ENCODE peak calls at places on chromosomes 2 and 18, in seven cellular contexts. A, K, O, B, W, R and X are unnamed samples.

GRCh38 chr18:57806891-57807280 is 3.8 kb upstream of the ATP8B1 start:
- DNase-seq in A (peak; percentile 85), K (no peak), O (no peak), B (no peak), W (no peak), R (no peak), X (no peak)

GRCh38 chr2:45000921-45001628 is 8.2 kb downstream of the SIX2 start:
- DNase-seq in A (no peak), K (no peak), O (peak; percentile 57), B (no peak), W (no peak), R (no peak), X (no peak)

GRCh38 chr18:9787716-9788115 is 79.6 kb downstream of the RAB31 start:
- DNase-seq in A (no peak), K (no peak), O (no peak), B (no peak), W (no peak), R (no peak), X (no peak)

GRCh38 chr2:100178085-100178788 is 35.8 kb upstream of the AFF3 start:
- DNase-seq in A (peak; percentile 90), K (no peak), O (peak; percentile 98), B (no peak), W (no peak), R (no peak), X (no peak)

GRCh38 chr2:31335921-31336570 is 78.5 kb downstream of the XDH start:
- DNase-seq in A (peak; percentile 14), K (no peak), O (peak; percentile 93), B (no peak), W (no peak), R (no peak), X (peak; percentile 73)

GRCh38 chr2:26472821-26473655 is 4.9 kb downstream of the OTOF start:
- DNase-seq in A (no peak), K (no peak), O (no peak), B (no peak), W (no peak), R (no peak), X (no peak)

GRCh38 chr2:202608142-202608852 is 26.5 kb upstream of the FAM117B start:
- DNase-seq in A (no peak), K (no peak), O (no peak), B (no peak), W (no peak), R (no peak), X (no peak)

GRCh38 chr2:95315801-95316411 is 18.8 kb downstream of the KCNIP3 start:
- DNase-seq in A (peak; percentile 99), K (peak; percentile 89), O (no peak), B (no peak), W (no peak), R (no peak), X (no peak)

GRCh38 chr2:98448441-98449145 is 3.9 kb downstream of the INPP4A start:
- DNase-seq in A (no peak), K (no peak), O (no peak), B (no peak), W (no peak), R (no peak), X (no peak)

GRCh38 chr2:170456914-170457313 is 258.2 kb upstream of the SP5 start:
- DNase-seq in A (peak; percentile 37), K (no peak), O (no peak), B (no peak), W (no peak), R (no peak), X (no peak)

GRCh38 chr2:170457742-170458141 is 257.4 kb upstream of the SP5 start:
- DNase-seq in A (no peak), K (no peak), O (no peak), B (no peak), W (no peak), R (no peak), X (no peak)

GRCh38 chr2:170455617-170456426 is 259.3 kb upstream of the SP5 start:
- DNase-seq in A (peak; percentile 12), K (no peak), O (no peak), B (no peak), W (no peak), R (no peak), X (no peak)

GRCh38 chr2:170449034-170449433 is 266.1 kb upstream of the SP5 start:
- DNase-seq in A (peak; percentile 71), K (no peak), O (no peak), B (no peak), W (no peak), R (no peak), X (no peak)

DNA sequence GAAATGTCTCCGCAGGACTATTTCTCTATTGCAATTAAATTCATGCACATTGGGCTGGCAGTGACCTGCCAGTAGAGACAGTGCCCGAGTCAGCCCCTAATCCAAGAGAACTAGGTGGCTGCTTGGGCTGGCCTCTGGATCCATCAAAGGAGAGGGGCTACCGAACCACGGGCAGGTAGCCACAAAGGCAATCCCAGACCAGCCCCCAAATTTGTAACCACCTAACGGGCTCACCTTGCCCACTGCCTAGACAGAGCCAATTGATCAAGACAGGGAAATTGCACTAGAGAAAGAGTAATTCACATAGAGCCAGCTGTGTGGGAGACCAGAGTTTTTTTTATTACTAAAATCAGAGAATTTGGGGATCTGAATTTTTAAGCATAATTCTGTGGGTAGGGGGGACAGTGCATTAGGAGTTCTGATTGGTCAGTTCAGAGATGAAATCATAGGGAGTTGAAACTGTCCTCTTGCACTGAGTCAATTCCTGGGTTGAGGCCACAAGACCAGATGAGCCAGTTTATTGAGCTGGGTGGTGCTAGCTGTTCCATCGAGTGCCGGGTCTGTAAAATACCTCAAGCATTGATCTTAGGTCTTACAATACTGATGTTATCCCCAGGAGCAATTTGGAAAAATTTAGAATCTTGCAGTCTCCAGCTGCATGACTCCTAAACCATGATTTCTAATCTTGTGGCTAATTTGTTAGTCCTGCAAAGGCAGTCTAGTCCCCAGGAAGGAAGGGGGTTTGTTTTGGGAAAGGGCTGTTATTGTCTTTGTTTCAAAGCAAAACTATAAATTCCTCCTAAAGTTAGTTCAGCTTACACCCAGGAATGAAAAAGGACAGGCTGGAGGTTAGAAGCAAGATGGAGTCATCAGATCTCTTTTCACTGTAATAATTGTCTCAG is 260.4 kb upstream of the SP5 start:
- DNase-seq in A (peak; percentile 55), K (no peak), O (no peak), B (no peak), W (no peak), R (no peak), X (no peak)
- H3K27ac ChIP-seq in A (no peak overlapping the region), K (no peak overlapping the region), O (no peak overlapping the region), B (no peak overlapping the region), W (no peak overlapping the region), R (no peak overlapping the region), X (no peak overlapping the region)

GRCh38 chr2:182360663-182361260 is 66.1 kb downstream of the PDE1A start:
- DNase-seq in A (no peak), K (no peak), O (no peak), B (no peak), W (no peak), R (no peak), X (no peak)

GRCh38 chr2:182360012-182360662 is 66.7 kb downstream of the PDE1A start:
- DNase-seq in A (peak; percentile 15), K (no peak), O (no peak), B (no peak), W (no peak), R (no peak), X (no peak)

GRCh38 chr2:182358601-182359000 is 68.2 kb downstream of the PDE1A start:
- DNase-seq in A (no peak), K (no peak), O (no peak), B (no peak), W (no peak), R (no peak), X (no peak)

GRCh38 chr2:182359027-182360011 is 67.5 kb downstream of the PDE1A start:
- DNase-seq in A (no peak), K (no peak), O (no peak), B (no peak), W (no peak), R (no peak), X (no peak)

GRCh38 chr2:182361477-182361876 is 65.4 kb downstream of the PDE1A start:
- DNase-seq in A (no peak), K (no peak), O (no peak), B (no peak), W (no peak), R (no peak), X (no peak)
- H3K27ac ChIP-seq in A (no peak overlapping the region), K (no peak overlapping the region), O (no peak overlapping the region), B (no peak overlapping the region), W (no peak overlapping the region), R (no peak overlapping the region), X (peak overlapping the region; percentile 76)

GRCh38 chr2:111973701-111974100 is 75.3 kb downstream of the MERTK start:
- DNase-seq in A (no peak), K (no peak), O (no peak), B (no peak), W (no peak), R (no peak), X (no peak)
- H3K27ac ChIP-seq in A (no peak overlapping the region), K (no peak overlapping the region), O (no peak overlapping the region), B (no peak overlapping the region), W (no peak overlapping the region), R (no peak overlapping the region), X (peak overlapping the region; percentile 86)

GRCh38 chr2:86584164-86584913 is 21.1 kb upstream of the CHMP3 start:
- DNase-seq in A (peak; percentile 14), K (no peak), O (no peak), B (no peak), W (no peak), R (no peak), X (no peak)
- H3K27ac ChIP-seq in A (no peak overlapping the region), K (no peak overlapping the region), O (no peak overlapping the region), B (no peak overlapping the region), W (peak overlapping the region; percentile 1), R (no peak overlapping the region), X (peak overlapping the region; percentile 31)

GRCh38 chr2:105873281-105873680 is 128.6 kb downstream of the NCK2 start:
- DNase-seq in A (no peak), K (no peak), O (no peak), B (no peak), W (no peak), R (no peak), X (no peak)
- H3K27ac ChIP-seq in A (no peak overlapping the region), K (no peak overlapping the region), O (no peak overlapping the region), B (no peak overlapping the region), W (peak overlapping the region; percentile 1), R (no peak overlapping the region), X (no peak overlapping the region)

GRCh38 chr18:3590096-3590655 is 140.2 kb downstream of the TGIF1 start:
- DNase-seq in A (no peak), K (no peak), O (no peak), B (no peak), W (no peak), R (no peak), X (no peak)
- H3K27ac ChIP-seq in A (no peak overlapping the region), K (no peak overlapping the region), O (no peak overlapping the region), B (no peak overlapping the region), W (no peak overlapping the region), R (no peak overlapping the region), X (no peak overlapping the region)